ENCODE peak calls at places on chromosomes 7 and 10, in ten cellular contexts. O is prostate gland, N is HL-60, E is left ventricle myocardium inferior, C is lower lobe of right lung, Y is HFFc6, G is uterus, Q is cardiac muscle cell, L is foreskin fibroblast, D is GM12864. U is an unnamed sample.
A peak's percentile ranks its signal among the peaks of the same experiment; 100 is the strongest.

GRCh38 chr10:80596391-80597257 is 58.9 kb downstream of the SH2D4B start:
- DNase-seq in O (no peak), N (peak; percentile 28), E (no peak), C (peak; percentile 52), Y (peak; percentile 18), G (no peak), Q (peak; percentile 69), L (no peak), D (no peak), U (peak; percentile 63)

GRCh38 chr7:70177166-70177565 is 578.9 kb downstream of the AUTS2 start:
- DNase-seq in O (no peak), N (no peak), E (no peak), C (no peak), Y (no peak), G (no peak), Q (no peak), L (peak; percentile 6), D (no peak), U (no peak)

GRCh38 chr10:134743-135600 is at the start of gene ZMYND11:
- DNase-seq in O (peak; percentile 60), N (no peak), E (peak; percentile 76), C (peak; percentile 76), Y (peak; percentile 7), G (peak; percentile 73), Q (peak; percentile 78), L (peak; percentile 68), D (no peak), U (peak; percentile 93)

GRCh38 chr7:1533569-1534329 is 3.2 kb downstream of the MAFK start:
- DNase-seq in O (no peak), N (no peak), E (peak; percentile 54), C (no peak), Y (peak; percentile 96), G (peak; percentile 41), Q (peak; percentile 52), L (peak; percentile 90), D (peak; percentile 24), U (peak; percentile 78)

GRCh38 chr10:119489572-119490326 is 52.8 kb downstream of the RGS10 start:
- DNase-seq in O (no peak), N (peak; percentile 25), E (peak; percentile 36), C (no peak), Y (no peak), G (peak; percentile 51), Q (peak; percentile 51), L (no peak), D (no peak), U (peak; percentile 75)

GRCh38 chr10:1581189-1581588 is 156.1 kb downstream of the ADARB2 start:
- DNase-seq in O (no peak), N (no peak), E (no peak), C (no peak), Y (no peak), G (no peak), Q (no peak), L (no peak), D (no peak), U (no peak)

GRCh38 chr10:102850025-102850518 is 4.0 kb upstream of the BORCS7 start:
- DNase-seq in O (no peak), N (peak; percentile 66), E (no peak), C (no peak), Y (no peak), G (no peak), Q (no peak), L (no peak), D (no peak), U (no peak)

GRCh38 chr7:98957766-98958165 is 79.4 kb downstream of the TRRAP start:
- DNase-seq in O (no peak), N (no peak), E (no peak), C (no peak), Y (no peak), G (no peak), Q (no peak), L (no peak), D (no peak), U (no peak)

GRCh38 chr10:50991496-50992355 is 82.6 kb upstream of the PRKG1 start:
- DNase-seq in O (peak; percentile 10), N (no peak), E (peak; percentile 67), C (peak; percentile 56), Y (no peak), G (peak; percentile 61), Q (peak; percentile 78), L (no peak), D (no peak), U (no peak)

GRCh38 chr7:46745700-46746090 is 824.6 kb upstream of the IGFBP3 start:
- DNase-seq in O (no peak), N (no peak), E (no peak), C (no peak), Y (no peak), G (no peak), Q (peak; percentile 38), L (no peak), D (no peak), U (no peak)
- TF ChIP-seq CTCF in O (no peak), N (no peak), E (peak; percentile 42), C (no peak), Y (peak; percentile 24), G (no peak), Q (peak; percentile 33), L (peak; percentile 28), D (no peak), U (no peak)

GRCh38 chr7:52920977-52921376 is 114.5 kb upstream of the POM121L12 start:
- DNase-seq in O (no peak), N (no peak), E (no peak), C (no peak), Y (no peak), G (no peak), Q (no peak), L (no peak), D (no peak), U (no peak)
- TF ChIP-seq CTCF in O (no peak), N (no peak), E (no peak), C (no peak), Y (no peak), G (no peak), Q (no peak), L (no peak), D (no peak), U (no peak)

GRCh38 chr7:2661096-2661449 is 26.9 kb upstream of the AMZ1 start:
- DNase-seq in O (no peak), N (no peak), E (no peak), C (no peak), Y (no peak), G (no peak), Q (no peak), L (no peak), D (no peak), U (no peak)

GRCh38 chr7:2659556-2660358 is 28.0 kb downstream of the TTYH3 start:
- DNase-seq in O (no peak), N (no peak), E (no peak), C (no peak), Y (no peak), G (no peak), Q (no peak), L (no peak), D (no peak), U (no peak)

GRCh38 chr7:2658941-2659340 is 27.2 kb downstream of the TTYH3 start:
- DNase-seq in O (no peak), N (no peak), E (no peak), C (no peak), Y (no peak), G (no peak), Q (no peak), L (no peak), D (no peak), U (no peak)

GRCh38 chr7:2661602-2662272 is 26.3 kb upstream of the AMZ1 start:
- DNase-seq in O (no peak), N (no peak), E (no peak), C (no peak), Y (no peak), G (no peak), Q (no peak), L (no peak), D (no peak), U (no peak)

GRCh38 chr7:2660359-2661095 is 27.5 kb upstream of the AMZ1 start:
- DNase-seq in O (no peak), N (no peak), E (no peak), C (no peak), Y (no peak), G (no peak), Q (no peak), L (no peak), D (no peak), U (no peak)
- TF ChIP-seq CTCF in O (no peak), N (no peak), E (no peak), C (no peak), Y (peak; percentile 80), G (no peak), Q (peak; percentile 45), L (peak; percentile 49), D (peak; percentile 20), U (peak; percentile 13)

DNA sequence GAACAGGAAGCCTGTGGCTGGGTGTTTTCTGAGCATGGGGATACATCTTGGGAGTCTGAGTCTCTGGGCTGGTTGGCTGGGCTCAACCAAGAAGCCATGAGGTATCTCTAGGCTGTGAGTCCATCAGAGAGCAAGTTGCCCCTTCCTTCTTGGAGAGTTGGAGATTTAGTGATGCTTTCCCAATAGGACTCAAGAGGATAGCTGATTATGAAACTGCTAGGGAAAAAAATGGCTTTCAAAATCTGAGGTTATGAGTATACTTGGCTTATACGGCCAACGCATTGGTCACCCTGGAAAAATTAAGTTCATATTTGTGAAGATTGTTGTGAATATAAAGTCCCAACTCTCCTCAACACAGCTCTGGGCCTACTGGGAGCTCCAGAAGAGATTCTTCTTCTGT is 162.7 kb upstream of the KMT2E start:
- DNase-seq in O (no peak), N (no peak), E (no peak), C (no peak), Y (no peak), G (no peak), Q (no peak), L (no peak), D (no peak), U (no peak)
- TF ChIP-seq CTCF in O (no peak), N (no peak), E (no peak), C (no peak), Y (no peak), G (no peak), Q (no peak), L (no peak), D (no peak), U (no peak)

U was measured in GM20000.